ENCODE peak calls at places on chromosomes 2 and 18, in five cellular contexts. One of them, this sample, is unnamed.
A peak's percentile ranks its signal among the peaks of the same experiment; 100 is the strongest.

GRCh38 chr2:59684101-59684770 is 869.2 kb downstream of the BCL11A start:
- DNase-seq in mucosa of descending colon: no peak
- DNase-seq in neural crest cell: no peak
- DNase-seq in cardiac fibroblast: no peak
- DNase-seq in coronary artery: no peak
- DNase-seq in this sample: no peak

GRCh38 chr2:108301558-108301957 is 12.9 kb downstream of the SULT1C2 start:
- DNase-seq in mucosa of descending colon: no peak
- DNase-seq in neural crest cell: no peak
- DNase-seq in cardiac fibroblast: no peak
- DNase-seq in coronary artery: no peak
- DNase-seq in this sample: no peak

GRCh38 chr18:13319629-13320028 is 101.1 kb downstream of the LDLRAD4 start:
- DNase-seq in mucosa of descending colon: no peak
- DNase-seq in neural crest cell: no peak
- DNase-seq in cardiac fibroblast: no peak
- DNase-seq in coronary artery: no peak
- DNase-seq in this sample: no peak

GRCh38 chr2:23445450-23445868 is 60.5 kb downstream of the KLHL29 start:
- DNase-seq in mucosa of descending colon: no peak
- DNase-seq in neural crest cell: no peak
- DNase-seq in cardiac fibroblast: peak; percentile 90
- DNase-seq in coronary artery: peak; percentile 28
- DNase-seq in this sample: no peak

GRCh38 chr2:78864205-78864604 is 161.3 kb upstream of the REG3G start:
- DNase-seq in mucosa of descending colon: no peak
- DNase-seq in neural crest cell: no peak
- DNase-seq in cardiac fibroblast: no peak
- DNase-seq in coronary artery: no peak
- DNase-seq in this sample: no peak

GRCh38 chr2:128370468-128371247 is 52.0 kb upstream of the HS6ST1 start:
- DNase-seq in mucosa of descending colon: no peak
- DNase-seq in neural crest cell: no peak
- DNase-seq in cardiac fibroblast: no peak
- DNase-seq in coronary artery: peak; percentile 66
- DNase-seq in this sample: no peak

GRCh38 chr18:63907649-63908048 is at the start of gene SERPINB10:
- DNase-seq in mucosa of descending colon: no peak
- DNase-seq in neural crest cell: no peak
- DNase-seq in cardiac fibroblast: no peak
- DNase-seq in coronary artery: no peak
- DNase-seq in this sample: no peak

GRCh38 chr2:45180033-45180746 is 170.9 kb upstream of the SIX2 start:
- DNase-seq in mucosa of descending colon: no peak
- DNase-seq in neural crest cell: no peak
- DNase-seq in cardiac fibroblast: peak; percentile 53
- DNase-seq in coronary artery: no peak
- DNase-seq in this sample: no peak

GRCh38 chr2:56654936-56655335 is 471.1 kb downstream of the CCDC85A start:
- DNase-seq in mucosa of descending colon: no peak
- DNase-seq in neural crest cell: no peak
- DNase-seq in cardiac fibroblast: peak; percentile 26
- DNase-seq in coronary artery: no peak
- DNase-seq in this sample: no peak

GRCh38 chr2:126658910-126659613 is 3.1 kb downstream of the GYPC start:
- DNase-seq in mucosa of descending colon: peak; percentile 63
- DNase-seq in neural crest cell: no peak
- DNase-seq in cardiac fibroblast: peak; percentile 75
- DNase-seq in coronary artery: peak; percentile 82
- DNase-seq in this sample: no peak

GRCh38 chr2:99492721-99493120 is 2.9 kb upstream of the REV1 start:
- DNase-seq in mucosa of descending colon: no peak
- DNase-seq in neural crest cell: no peak
- DNase-seq in cardiac fibroblast: no peak
- DNase-seq in coronary artery: no peak
- DNase-seq in this sample: no peak

GRCh38 chr2:46431481-46432235 is 47.7 kb upstream of the TMEM247 start:
- DNase-seq in mucosa of descending colon: no peak
- DNase-seq in neural crest cell: no peak
- DNase-seq in cardiac fibroblast: peak; percentile 49
- DNase-seq in coronary artery: no peak
- DNase-seq in this sample: no peak

GRCh38 chr2:15733867-15734765 is 142.4 kb downstream of the DDX1 start:
- DNase-seq in mucosa of descending colon: no peak
- DNase-seq in neural crest cell: no peak
- DNase-seq in cardiac fibroblast: peak; percentile 24
- DNase-seq in coronary artery: peak; percentile 41
- DNase-seq in this sample: no peak

GRCh38 chr2:47437287-47437686 is 34.3 kb downstream of the MSH2 start:
- DNase-seq in mucosa of descending colon: peak; percentile 8
- DNase-seq in neural crest cell: no peak
- DNase-seq in cardiac fibroblast: peak; percentile 72
- DNase-seq in coronary artery: no peak
- DNase-seq in this sample: no peak

GRCh38 chr2:120647487-120647886 is 88.2 kb upstream of the GLI2 start:
- DNase-seq in mucosa of descending colon: no peak
- DNase-seq in neural crest cell: no peak
- DNase-seq in cardiac fibroblast: peak; percentile 59
- DNase-seq in coronary artery: no peak
- DNase-seq in this sample: no peak

GRCh38 chr2:188381614-188382013 is 89.9 kb downstream of the GULP1 start:
- DNase-seq in mucosa of descending colon: no peak
- DNase-seq in neural crest cell: no peak
- DNase-seq in cardiac fibroblast: peak; percentile 73
- DNase-seq in coronary artery: no peak
- DNase-seq in this sample: no peak

GRCh38 chr2:119174216-119174992 is 15.9 kb upstream of the C1QL2 start:
- DNase-seq in mucosa of descending colon: peak; percentile 49
- DNase-seq in neural crest cell: peak; percentile 71
- DNase-seq in cardiac fibroblast: peak; percentile 47
- DNase-seq in coronary artery: no peak
- DNase-seq in this sample: no peak

GRCh38 chr2:16554184-16554583 is 111.5 kb downstream of the CYRIA start:
- DNase-seq in mucosa of descending colon: no peak
- DNase-seq in neural crest cell: no peak
- DNase-seq in cardiac fibroblast: no peak
- DNase-seq in coronary artery: no peak
- DNase-seq in this sample: no peak

DNA sequence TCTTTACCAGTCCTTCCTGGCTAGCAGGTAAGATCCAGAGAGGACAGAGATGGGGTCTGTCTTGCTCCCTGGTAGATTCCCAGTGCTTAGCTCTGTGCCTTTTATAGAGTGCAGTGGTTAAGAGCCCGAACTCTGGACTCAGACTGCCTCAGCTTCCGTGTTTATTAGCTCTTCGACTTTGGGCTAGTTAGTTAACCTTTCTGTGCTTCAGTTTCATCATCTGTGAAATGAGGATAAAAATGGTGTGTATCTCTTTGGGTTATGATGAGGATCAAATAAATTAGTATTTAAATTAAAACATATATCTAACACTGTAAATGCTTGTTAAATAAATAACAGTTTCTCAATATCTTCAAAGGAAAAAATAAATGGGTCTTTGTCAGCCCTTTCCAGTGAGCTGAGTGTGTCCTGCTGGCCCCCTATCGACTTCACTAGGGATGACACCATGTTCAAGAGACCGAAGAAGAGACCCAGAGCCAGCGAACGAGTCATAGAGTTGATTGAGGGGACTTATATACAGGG is 38.2 kb downstream of the CERS6 start:
- DNase-seq in mucosa of descending colon: peak; percentile 47
- DNase-seq in neural crest cell: peak; percentile 19
- DNase-seq in cardiac fibroblast: peak; percentile 51
- DNase-seq in coronary artery: no peak
- DNase-seq in this sample: no peak
- TF ChIP-seq CTCF in mucosa of descending colon: no peak
- TF ChIP-seq CTCF in neural crest cell: peak; percentile 57
- TF ChIP-seq CTCF in cardiac fibroblast: peak; percentile 36
- TF ChIP-seq CTCF in coronary artery: no peak
- TF ChIP-seq CTCF in this sample: no peak

GRCh38 chr2:64655873-64656272 is 2.2 kb upstream of the SERTAD2 start:
- DNase-seq in mucosa of descending colon: no peak
- DNase-seq in neural crest cell: no peak
- DNase-seq in cardiac fibroblast: no peak
- DNase-seq in coronary artery: no peak
- DNase-seq in this sample: no peak

GRCh38 chr2:64654993-64655666 is 1.4 kb upstream of the SERTAD2 start:
- DNase-seq in mucosa of descending colon: no peak
- DNase-seq in neural crest cell: no peak
- DNase-seq in cardiac fibroblast: peak; percentile 46
- DNase-seq in coronary artery: no peak
- DNase-seq in this sample: no peak

GRCh38 chr2:64652231-64653173 is 1.2 kb downstream of the SERTAD2 start:
- DNase-seq in mucosa of descending colon: peak; percentile 55
- DNase-seq in neural crest cell: no peak
- DNase-seq in cardiac fibroblast: peak; percentile 89
- DNase-seq in coronary artery: no peak
- DNase-seq in this sample: no peak

GRCh38 chr2:64653174-64654062 is at the start of gene SERTAD2:
- DNase-seq in mucosa of descending colon: peak; percentile 89
- DNase-seq in neural crest cell: peak; percentile 72
- DNase-seq in cardiac fibroblast: peak; percentile 84
- DNase-seq in coronary artery: peak; percentile 92
- DNase-seq in this sample: peak; percentile 60

GRCh38 chr2:64654063-64654811 is 524 bp upstream of the SERTAD2 start:
- DNase-seq in mucosa of descending colon: peak; percentile 75
- DNase-seq in neural crest cell: peak; percentile 72
- DNase-seq in cardiac fibroblast: peak; percentile 89
- DNase-seq in coronary artery: peak; percentile 94
- DNase-seq in this sample: peak; percentile 31
- TF ChIP-seq CTCF in mucosa of descending colon: no peak
- TF ChIP-seq CTCF in neural crest cell: no peak
- TF ChIP-seq CTCF in cardiac fibroblast: no peak
- TF ChIP-seq CTCF in coronary artery: no peak
- TF ChIP-seq CTCF in this sample: no peak

DNA sequence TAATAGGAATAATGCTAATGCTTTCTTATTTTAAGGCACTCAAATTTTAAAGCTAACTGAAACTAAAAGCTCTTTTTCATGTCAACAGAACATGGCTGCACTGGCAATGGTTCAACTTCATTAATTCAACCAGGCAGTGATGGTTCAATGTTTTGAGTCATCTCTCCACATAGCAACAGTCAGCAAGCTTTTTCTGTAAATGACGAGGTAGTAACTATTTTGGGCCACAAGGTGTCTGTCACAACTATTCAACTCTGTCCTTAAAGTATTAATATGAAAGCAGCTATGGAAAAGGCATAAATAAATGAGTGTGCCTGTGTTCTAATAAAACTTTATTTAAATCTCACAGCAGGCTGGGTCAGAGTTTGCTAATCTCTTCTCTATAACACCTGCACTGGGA is 1425.6 kb upstream of the PIK3C3 start:
- DNase-seq in mucosa of descending colon: peak; percentile 1
- DNase-seq in neural crest cell: no peak
- DNase-seq in cardiac fibroblast: peak; percentile 46
- DNase-seq in coronary artery: no peak
- DNase-seq in this sample: no peak
- TF ChIP-seq CTCF in mucosa of descending colon: no peak
- TF ChIP-seq CTCF in neural crest cell: peak; percentile 49
- TF ChIP-seq CTCF in cardiac fibroblast: peak; percentile 20
- TF ChIP-seq CTCF in coronary artery: no peak
- TF ChIP-seq CTCF in this sample: no peak

GRCh38 chr2:199484927-199485326 is 27.2 kb upstream of the SATB2 start:
- DNase-seq in mucosa of descending colon: peak; percentile 64
- DNase-seq in neural crest cell: no peak
- DNase-seq in cardiac fibroblast: peak; percentile 31
- DNase-seq in coronary artery: no peak
- DNase-seq in this sample: no peak
- TF ChIP-seq CTCF in mucosa of descending colon: no peak
- TF ChIP-seq CTCF in neural crest cell: no peak
- TF ChIP-seq CTCF in cardiac fibroblast: peak; percentile 33
- TF ChIP-seq CTCF in coronary artery: no peak
- TF ChIP-seq CTCF in this sample: no peak

This sample was measured in D721Med.